ENCODE peak calls at places on chromosomes 13 and 19, in five cellular contexts. K, R, F, S and J are unnamed samples.

GRCh38 chr19:55041627-55042343 is 3.7 kb upstream of the GP6 start:
- DNase-seq in F (no peak), S (no peak), R (no peak), K (no peak), J (peak)

GRCh38 chr13:90511903-90512302 is 835.6 kb upstream of the MIR17HG start:
- DNase-seq in F (no peak), S (no peak), R (no peak), K (no peak), J (no peak)

GRCh38 chr13:33349996-33350826 is 64.7 kb upstream of the STARD13 start:
- DNase-seq in S (no peak), R (no peak), F (no peak), K (no peak), J (no peak)

GRCh38 chr13:35179494-35179893 is 237.4 kb downstream of the NBEA start:
- DNase-seq in S (no peak), F (no peak), R (no peak), K (no peak), J (no peak)

GRCh38 chr13:74168263-74168675 is 34.1 kb upstream of the KLF12 start:
- DNase-seq in S (no peak), F (peak), R (no peak), K (no peak), J (no peak)

GRCh38 chr13:73602295-73602694 is 531.9 kb downstream of the KLF12 start:
- DNase-seq in K (no peak), S (no peak), F (peak), R (no peak), J (peak)

GRCh38 chr19:21158523-21159135 is 16.8 kb downstream of the ZNF431 start:
- DNase-seq in S (no peak), R (no peak), K (no peak), F (no peak), J (no peak)

GRCh38 chr19:14409157-14410053 is 9.7 kb downstream of the DDX39A start:
- DNase-seq in S (no peak), F (no peak), R (no peak), K (no peak), J (peak)

GRCh38 chr19:16886305-16886880 is 2.4 kb upstream of the F2RL3 start:
- DNase-seq in F (peak), K (no peak), R (no peak), S (peak), J (no peak)

GRCh38 chr19:17950310-17951150 is 16.4 kb upstream of the KCNN1 start:
- DNase-seq in K (no peak), S (no peak), R (no peak), F (no peak), J (peak)

GRCh38 chr19:10835089-10835753 is 791 bp downstream of the TMED1 start:
- DNase-seq in R (no peak), F (no peak), K (no peak), S (no peak), J (no peak)

GRCh38 chr19:46610851-46611770 is 10.0 kb downstream of the CALM3 start:
- DNase-seq in F (no peak), S (no peak), R (no peak), K (no peak), J (no peak)

GRCh38 chr13:74715718-74716117 is 581.5 kb upstream of the KLF12 start:
- DNase-seq in F (no peak), S (no peak), K (no peak), R (no peak), J (no peak)

GRCh38 chr19:32224371-32225244 is 120.8 kb upstream of the ZNF507 start:
- DNase-seq in K (no peak), R (no peak), S (peak), F (peak), J (peak)

GRCh38 chr13:38283346-38283745 is 66.3 kb upstream of the UFM1 start:
- DNase-seq in F (no peak), K (no peak), S (no peak), R (no peak), J (no peak)

GRCh38 chr19:51422053-51422448 is 4.6 kb upstream of the SIGLEC10 start:
- DNase-seq in F (peak), K (no peak), S (peak), R (peak), J (peak)

GRCh38 chr13:110264685-110265275 is 42.2 kb downstream of the COL4A1 start:
- DNase-seq in F (no peak), K (no peak), R (no peak), S (no peak), J (no peak)

GRCh38 chr13:38905861-38906260 is 84.8 kb downstream of the STOML3 start:
- DNase-seq in R (no peak), F (no peak), S (no peak), K (no peak), J (no peak)

GRCh38 chr19:38304866-38305429 is 897 bp downstream of the C19orf33 start:
- DNase-seq in S (peak), K (no peak), F (peak), R (peak), J (peak)

GRCh38 chr19:29098863-29099481 is 114.0 kb downstream of the UQCRFS1 start:
- DNase-seq in S (peak), K (no peak), F (no peak), R (no peak), J (peak)

GRCh38 chr13:84574851-84575250 is 692.6 kb upstream of the SLITRK1 start:
- DNase-seq in R (no peak), K (no peak), S (peak), F (no peak), J (no peak)

GRCh38 chr13:26026211-26026610 is 25.6 kb downstream of the SHISA2 start:
- DNase-seq in K (no peak), S (no peak), F (no peak), R (no peak), J (no peak)

GRCh38 chr13:48232420-48233096 is 448 bp upstream of the ITM2B start:
- DNase-seq in F (peak), K (no peak), S (peak), R (no peak), J (peak)

GRCh38 chr13:107185889-107186288 is 618.0 kb upstream of the ARGLU1 start:
- DNase-seq in S (no peak), F (no peak), K (no peak), R (no peak), J (no peak)

GRCh38 chr19:33242911-33243310 is 17.3 kb upstream of the SLC7A10 start:
- DNase-seq in S (no peak), R (no peak), K (no peak), F (no peak), J (no peak)

GRCh38 chr13:104571161-104571889 is 1505.1 kb upstream of the SLC10A2 start:
- DNase-seq in K (no peak), F (peak), R (peak), S (peak), J (no peak)

GRCh38 chr19:4654437-4655361 is 15.4 kb downstream of the TNFAIP8L1 start:
- DNase-seq in K (no peak), R (no peak), S (no peak), F (peak), J (peak)

GRCh38 chr13:112220296-112220875 is 153.4 kb downstream of the SOX1 start:
- DNase-seq in F (no peak), S (no peak), K (no peak), R (no peak), J (no peak)

GRCh38 chr13:29579094-29579493 is 16.4 kb downstream of the SLC7A1 start:
- DNase-seq in S (no peak), F (no peak), R (no peak), K (no peak), J (no peak)

GRCh38 chr19:11887618-11888531 is at the start of gene ZNF69:
- DNase-seq in F (peak), R (peak), K (no peak), S (no peak), J (peak)

GRCh38 chr19:41706741-41707501 is 1.5 kb upstream of the CEACAM5 start:
- DNase-seq in R (peak), S (peak), K (peak), F (peak), J (peak)
- TF ChIP-seq HDAC2 in R (no peak), S (no peak), K (no peak), F (peak), J (peak)

GRCh38 chr19:13102666-13103584 is at the start of gene LYL1:
- DNase-seq in S (peak), R (no peak), F (peak), K (no peak), J (peak)
- TF ChIP-seq HDAC2 in S (no peak), R (no peak), F (peak), K (no peak), J (peak)

GRCh38 chr13:27053235-27053884 is 118.3 kb downstream of the USP12 start:
- DNase-seq in S (no peak), F (no peak), K (no peak), R (no peak), J (peak)
- TF ChIP-seq HDAC2 in S (no peak), F (no peak), K (no peak), R (no peak), J (no peak)

DNA sequence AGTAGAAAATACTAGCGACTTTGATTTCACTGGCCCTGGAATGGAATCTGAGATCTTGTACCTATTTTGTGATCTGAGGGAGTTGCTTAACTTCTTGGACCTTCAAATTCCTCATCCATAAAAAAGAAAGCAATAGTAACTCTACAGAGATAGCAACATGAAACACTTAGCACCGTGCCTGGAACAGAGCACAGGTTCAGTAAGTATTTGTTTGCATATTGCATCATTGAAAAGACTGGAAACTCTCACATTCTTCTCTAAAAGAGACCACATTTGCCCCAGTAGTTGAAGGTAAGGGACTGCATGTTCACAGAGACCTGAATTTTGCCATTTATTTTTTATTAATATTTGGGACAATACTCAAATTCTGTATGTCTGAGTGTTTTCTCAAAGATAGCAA is 358.1 kb downstream of the COG6 start:
- DNase-seq in F (peak), R (no peak), K (no peak), S (no peak), J (no peak)
- TF ChIP-seq HDAC2 in F (no peak), R (no peak), K (no peak), S (no peak), J (no peak)

DNA sequence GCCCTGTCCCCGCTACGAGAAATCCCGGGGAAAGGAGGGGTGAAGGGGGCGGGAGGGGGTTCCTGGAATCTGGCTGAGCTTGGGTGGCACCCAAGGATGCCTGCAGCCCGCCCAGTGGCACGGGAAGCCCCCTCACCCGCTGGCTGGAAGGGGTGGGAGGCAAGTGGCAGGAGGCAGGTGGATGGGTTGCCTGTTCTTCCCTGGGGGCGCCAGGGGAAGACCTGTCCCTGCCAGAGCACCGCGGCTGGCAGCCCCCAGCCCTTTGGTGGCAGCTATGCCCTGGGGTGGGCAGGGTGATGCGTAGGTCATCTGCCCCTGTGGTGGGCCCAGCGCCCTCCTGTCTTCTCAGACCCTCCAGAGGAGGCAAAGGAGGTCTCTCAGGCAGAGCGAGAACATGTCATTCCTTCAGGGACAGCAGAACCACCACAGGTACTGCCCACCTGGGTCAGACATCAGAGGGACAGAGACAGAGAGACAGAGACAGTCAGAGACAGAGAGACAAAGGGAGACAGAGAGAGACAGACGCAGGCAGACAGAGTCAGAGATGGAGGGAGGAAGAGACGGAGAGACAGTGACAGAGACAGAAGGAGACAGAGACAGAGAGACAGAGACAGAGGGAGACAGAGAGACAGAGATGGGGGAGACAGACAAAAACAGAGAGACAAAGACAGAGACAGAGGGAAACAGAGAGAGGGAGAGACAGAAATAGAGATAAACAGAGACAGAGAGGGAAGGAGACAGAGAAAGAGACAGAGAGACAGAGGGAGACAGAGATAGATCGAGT is 36.7 kb downstream of the EFNA2 start:
- DNase-seq in K (no peak), F (no peak), R (no peak), S (no peak), J (no peak)
- TF ChIP-seq HDAC2 in K (no peak), F (no peak), R (no peak), S (no peak), J (no peak)

GRCh38 chr19:19040417-19040816 is 7.0 kb downstream of the ARMC6 start:
- DNase-seq in S (peak), K (no peak), F (peak), R (no peak), J (no peak)
- TF ChIP-seq HDAC2 in S (no peak), K (no peak), F (no peak), R (no peak), J (no peak)

GRCh38 chr13:80840313-80840976 is 499.5 kb upstream of the SPRY2 start:
- DNase-seq in K (no peak), R (no peak), S (no peak), F (no peak), J (no peak)
- TF ChIP-seq HDAC2 in K (no peak), R (no peak), S (no peak), F (no peak), J (no peak)

GRCh38 chr19:48332662-48333466 is 7.5 kb downstream of the EMP3 start:
- DNase-seq in K (peak), F (peak), S (peak), R (no peak), J (peak)
- TF ChIP-seq HDAC2 in K (no peak), F (no peak), S (no peak), R (no peak), J (peak)

GRCh38 chr19:3243851-3244700 is 19.6 kb downstream of the CELF5 start:
- DNase-seq in K (no peak), F (peak), S (peak), R (no peak), J (peak)
- TF ChIP-seq HDAC2 in K (no peak), F (peak), S (no peak), R (no peak), J (peak)